ENCODE peak calls at places on chromosome 17, in eight cellular contexts. U, L, X, K, N, P, D and A are unnamed samples.

GRCh38 chr17:80124351-80124981 is 22.5 kb downstream of the EIF4A3 start:
- DNase-seq in U (peak; percentile 60), L (no peak), X (no peak), K (no peak), N (peak; percentile 29), P (peak; percentile 67), D (peak; percentile 75), A (peak; percentile 5)

GRCh38 chr17:43840814-43841213 is 6.2 kb upstream of the CD300LG start:
- DNase-seq in U (no peak), L (no peak), X (no peak), K (no peak), N (peak; percentile 59), P (peak; percentile 13), D (no peak), A (no peak)

GRCh38 chr17:36940313-36941264 is 3.3 kb downstream of the LHX1 start:
- DNase-seq in U (no peak), L (no peak), X (no peak), K (no peak), N (no peak), P (no peak), D (no peak), A (no peak)

GRCh38 chr17:68711858-68712257 is 110.7 kb upstream of the FAM20A start:
- DNase-seq in U (no peak), L (no peak), X (no peak), K (no peak), N (no peak), P (no peak), D (no peak), A (no peak)

GRCh38 chr17:7356072-7356549 is 1.2 kb downstream of the TMEM95 start:
- DNase-seq in U (peak; percentile 71), L (no peak), X (peak; percentile 84), K (peak; percentile 88), N (peak; percentile 74), P (peak; percentile 61), D (peak; percentile 82), A (peak; percentile 88)

GRCh38 chr17:27257031-27257357 is 36.9 kb upstream of the WSB1 start:
- DNase-seq in U (no peak), L (no peak), X (no peak), K (no peak), N (no peak), P (peak; percentile 15), D (peak; percentile 50), A (no peak)

GRCh38 chr17:51050291-51051033 is 70.2 kb downstream of the SPAG9 start:
- DNase-seq in U (no peak), L (no peak), X (no peak), K (no peak), N (no peak), P (peak; percentile 78), D (peak; percentile 92), A (no peak)

GRCh38 chr17:50218771-50219315 is 17.4 kb upstream of the COL1A1 start:
- DNase-seq in U (no peak), L (peak; percentile 89), X (no peak), K (no peak), N (no peak), P (peak; percentile 79), D (peak; percentile 81), A (peak; percentile 63)

GRCh38 chr17:19549746-19550623 is 16.3 kb downstream of the SLC47A1 start:
- DNase-seq in U (no peak), L (no peak), X (no peak), K (no peak), N (no peak), P (no peak), D (no peak), A (no peak)

GRCh38 chr17:72977768-72978417 is 114.6 kb downstream of the SLC39A11 start:
- DNase-seq in U (no peak), L (no peak), X (peak; percentile 65), K (no peak), N (no peak), P (no peak), D (no peak), A (peak; percentile 18)

GRCh38 chr17:8695241-8695640 is 49.4 kb downstream of the CCDC42 start:
- DNase-seq in U (no peak), L (no peak), X (no peak), K (no peak), N (no peak), P (no peak), D (no peak), A (peak; percentile 6)

GRCh38 chr17:76585048-76585648 is 512 bp downstream of the ST6GALNAC2 start:
- DNase-seq in U (no peak), L (no peak), X (no peak), K (peak; percentile 56), N (no peak), P (no peak), D (no peak), A (peak; percentile 45)

GRCh38 chr17:66982011-66982508 is 17.6 kb downstream of the CACNG4 start:
- DNase-seq in U (no peak), L (no peak), X (no peak), K (no peak), N (no peak), P (no peak), D (no peak), A (no peak)

GRCh38 chr17:74212262-74212912 is 984 bp upstream of the TTYH2 start:
- DNase-seq in U (no peak), L (no peak), X (no peak), K (peak; percentile 38), N (peak; percentile 36), P (no peak), D (no peak), A (no peak)

GRCh38 chr17:39209317-39210092 is 9.4 kb downstream of the RPL19 start:
- DNase-seq in U (peak; percentile 94), L (no peak), X (no peak), K (peak; percentile 66), N (peak; percentile 75), P (no peak), D (peak; percentile 32), A (peak; percentile 94)